ENCODE peak calls at places on chromosomes 1 and 21, in seven cellular contexts. V is IMR-90, R is mesenchymal stem cell, G is mesendoderm, K is H9, Z is neuronal stem cell, E is H1. P is an unnamed sample. For H3K4me1, the result is how much of the 10 kb centered on the place peaks cover.

GRCh38 chr1:66253330-66253921 is 280.5 kb upstream of the SGIP1 start:
- DNase-seq in E (no peak), K (no peak), V (peak), G (peak), Z (peak), R (peak), P (peak)

GRCh38 chr1:28553229-28553930 is 495 bp downstream of the TRNAU1AP start:
- DNase-seq in G (peak), V (peak), R (peak), E (no peak), Z (no peak), K (no peak), P (peak)

GRCh38 chr1:188463919-188464318 is 1635.2 kb downstream of the PLA2G4A start:
- DNase-seq in K (no peak), E (no peak), G (no peak), Z (no peak), R (no peak), V (peak), P (no peak)

GRCh38 chr1:61397915-61398314 is 315.6 kb downstream of the NFIA start:
- DNase-seq in E (no peak), G (no peak), R (peak), K (no peak), V (peak), Z (no peak), P (no peak)

GRCh38 chr1:243345205-243345604 is 89.4 kb downstream of the SDCCAG8 start:
- DNase-seq in E (no peak), G (no peak), V (peak), R (no peak), Z (no peak), K (no peak), P (no peak)

GRCh38 chr1:162696286-162696862 is 64.1 kb downstream of the DDR2 start:
- DNase-seq in G (peak), R (peak), K (peak), V (peak), E (peak), Z (peak), P (no peak)

GRCh38 chr1:183905497-183905896 is 100.6 kb downstream of the RGL1 start:
- DNase-seq in V (no peak), R (no peak), G (no peak), K (no peak), E (no peak), Z (no peak), P (no peak)

GRCh38 chr21:43361493-43362296 is 65.2 kb downstream of the SIK1 start:
- DNase-seq in G (no peak), E (no peak), Z (no peak), K (no peak), V (peak), R (peak), P (no peak)

GRCh38 chr1:205827623-205828022 is 14.6 kb upstream of the SLC41A1 start:
- DNase-seq in R (no peak), G (no peak), E (no peak), K (no peak), V (no peak), Z (no peak), P (no peak)

GRCh38 chr1:3907031-3907534 is 7.0 kb upstream of the C1orf174 start:
- DNase-seq in V (no peak), E (no peak), G (peak), R (no peak), K (no peak), Z (no peak), P (peak)

GRCh38 chr1:174262747-174263241 is 103.5 kb downstream of the RABGAP1L start:
- DNase-seq in R (peak), Z (peak), G (peak), V (peak), E (peak), K (peak), P (peak)

GRCh38 chr1:183023146-183023600 is at the start of gene LAMC1:
- DNase-seq in Z (peak), V (peak), K (peak), E (peak), G (peak), R (peak), P (peak)

GRCh38 chr1:150484431-150484830 is 2.8 kb upstream of the TARS2 start:
- DNase-seq in V (peak), Z (no peak), R (no peak), K (no peak), G (no peak), E (no peak), P (no peak)

GRCh38 chr1:50048791-50049190 is 25.0 kb upstream of the AGBL4 start:
- DNase-seq in R (no peak), V (no peak), G (peak), Z (no peak), E (no peak), K (no peak), P (no peak)

GRCh38 chr1:66985835-66986234 is 61.0 kb downstream of the MIER1 start:
- DNase-seq in R (no peak), K (no peak), V (no peak), Z (no peak), E (no peak), G (no peak), P (no peak)

GRCh38 chr1:116777831-116778830 is 23.9 kb downstream of the CD2 start:
- DNase-seq in Z (no peak), G (no peak), R (peak), V (peak), E (peak), K (no peak), P (no peak)

GRCh38 chr1:222769181-222769580 is 32.2 kb downstream of the FAM177B start:
- DNase-seq in K (no peak), E (no peak), Z (no peak), G (peak), R (no peak), V (no peak), P (no peak)

GRCh38 chr21:14541840-14542495 is 4.1 kb downstream of the SAMSN1 start:
- DNase-seq in Z (no peak), G (no peak), V (no peak), E (no peak), K (no peak), R (no peak), P (peak)

GRCh38 chr1:244010191-244010590 is 40.9 kb upstream of the ZBTB18 start:
- DNase-seq in Z (no peak), V (peak), K (peak), E (no peak), G (peak), R (no peak), P (peak)

GRCh38 chr1:212244441-212244840 is 40.8 kb upstream of the PPP2R5A start:
- DNase-seq in K (no peak), R (no peak), G (no peak), E (no peak), Z (no peak), V (no peak), P (no peak)

GRCh38 chr1:58440696-58441095 is 105.8 kb downstream of the OMA1 start:
- DNase-seq in G (no peak), V (no peak), Z (no peak), E (no peak), K (no peak), R (no peak), P (no peak)

GRCh38 chr1:172394167-172394751 is 26.2 kb upstream of the C1orf105 start:
- DNase-seq in G (no peak), Z (no peak), R (peak), V (peak), E (no peak), K (no peak), P (no peak)

GRCh38 chr1:209080170-209080781 is 503.2 kb upstream of the CAMK1G start:
- DNase-seq in V (no peak), E (no peak), G (peak), R (peak), Z (no peak), K (no peak), P (peak)

GRCh38 chr1:201396859-201397464 is 2.2 kb downstream of the LAD1 start:
- DNase-seq in Z (no peak), V (no peak), K (no peak), R (no peak), E (no peak), G (no peak), P (peak)

GRCh38 chr1:176206006-176206960 is 803 bp downstream of the COP1 start:
- DNase-seq in G (peak), R (peak), K (peak), E (no peak), V (peak), Z (peak), P (peak)

GRCh38 chr1:183967914-183968313 is 69.6 kb downstream of the COLGALT2 start:
- DNase-seq in E (no peak), K (no peak), G (no peak), Z (no peak), V (no peak), R (no peak), P (no peak)

GRCh38 chr1:197572169-197572568 is 203.1 kb downstream of the DENND1B start:
- DNase-seq in G (no peak), K (no peak), E (no peak), R (no peak), Z (no peak), V (no peak), P (no peak)

GRCh38 chr21:15053531-15053930 is 11.3 kb downstream of the NRIP1 start:
- DNase-seq in G (no peak), E (no peak), R (no peak), Z (no peak), V (no peak), K (no peak), P (no peak)

GRCh38 chr1:21490774-21491482 is 18.3 kb upstream of the ALPL start:
- DNase-seq in R (peak), V (peak), Z (no peak), K (peak), E (no peak), G (peak), P (peak)

GRCh38 chr1:151832318-151832984 is 849 bp upstream of the RORC start:
- DNase-seq in K (no peak), R (no peak), G (no peak), Z (no peak), E (no peak), V (peak), P (no peak)

GRCh38 chr21:17622018-17622417 is 9.3 kb upstream of the BTG3 start:
- DNase-seq in V (no peak), Z (no peak), G (no peak), E (no peak), R (no peak), K (no peak), P (no peak)

GRCh38 chr21:25298512-25299491 is 308.5 kb downstream of the MRPL39 start:
- DNase-seq in Z (no peak), R (no peak), K (no peak), G (no peak), V (no peak), E (no peak), P (no peak)

DNA sequence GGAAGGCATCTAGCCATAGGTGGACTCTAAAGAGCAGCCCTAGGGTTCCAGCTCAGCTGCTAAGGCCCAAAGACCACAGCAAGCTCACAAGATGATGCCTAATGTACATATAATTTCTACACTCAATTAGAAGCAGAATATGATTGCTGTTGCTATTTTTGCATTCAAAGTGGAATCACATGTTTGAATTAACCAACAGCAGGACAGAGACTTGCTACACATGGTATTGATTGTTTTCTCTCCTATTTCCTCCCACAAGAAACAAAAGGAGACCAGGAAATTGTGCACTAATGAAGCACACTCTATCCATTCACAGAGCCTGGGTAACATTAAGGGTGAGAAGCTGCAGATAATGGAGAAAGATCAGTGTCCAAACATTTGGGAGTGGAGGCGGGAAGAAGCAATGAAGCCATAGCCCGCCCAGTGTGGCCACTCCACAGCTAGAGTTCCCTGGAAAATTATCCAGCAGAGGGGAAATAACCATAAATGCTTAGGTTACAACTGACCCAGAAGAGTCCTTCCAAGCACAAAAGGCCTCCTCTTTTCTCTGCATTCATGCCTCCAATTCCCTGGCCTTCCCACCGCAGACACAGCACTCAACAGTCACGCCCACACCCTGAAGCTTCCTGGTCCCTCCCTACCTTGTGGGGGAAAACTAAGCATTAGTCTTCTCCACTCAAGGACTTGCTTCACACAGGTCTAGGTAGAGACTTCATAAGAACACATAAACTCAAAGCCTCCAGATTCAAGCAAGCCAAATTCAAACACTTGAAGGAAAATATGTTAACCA is 7.5 kb downstream of the CNN3 start:
- DNase-seq in R (no peak), Z (no peak), G (no peak), E (no peak), V (no peak), K (no peak), P (no peak)
- H3K4me1 ChIP-seq in R (under half), Z (under half), G (under half), E (under half), V (under half), K (under half), P (under half)

GRCh38 chr1:231625975-231626534 is 535 bp upstream of the DISC1 start:
- DNase-seq in E (peak), K (peak), G (peak), R (no peak), V (no peak), Z (no peak), P (no peak)

GRCh38 chr1:231626535-231626950 is at the start of gene DISC1:
- DNase-seq in G (peak), V (peak), R (peak), E (peak), K (peak), Z (peak), P (peak)

GRCh38 chr1:231629132-231629531 is 2.5 kb downstream of the DISC1 start:
- DNase-seq in Z (no peak), V (no peak), G (no peak), R (peak), K (no peak), E (no peak), P (no peak)

GRCh38 chr1:231626951-231627614 is 493 bp downstream of the DISC1 start:
- DNase-seq in R (peak), G (peak), Z (peak), V (peak), K (peak), E (peak), P (peak)

DNA sequence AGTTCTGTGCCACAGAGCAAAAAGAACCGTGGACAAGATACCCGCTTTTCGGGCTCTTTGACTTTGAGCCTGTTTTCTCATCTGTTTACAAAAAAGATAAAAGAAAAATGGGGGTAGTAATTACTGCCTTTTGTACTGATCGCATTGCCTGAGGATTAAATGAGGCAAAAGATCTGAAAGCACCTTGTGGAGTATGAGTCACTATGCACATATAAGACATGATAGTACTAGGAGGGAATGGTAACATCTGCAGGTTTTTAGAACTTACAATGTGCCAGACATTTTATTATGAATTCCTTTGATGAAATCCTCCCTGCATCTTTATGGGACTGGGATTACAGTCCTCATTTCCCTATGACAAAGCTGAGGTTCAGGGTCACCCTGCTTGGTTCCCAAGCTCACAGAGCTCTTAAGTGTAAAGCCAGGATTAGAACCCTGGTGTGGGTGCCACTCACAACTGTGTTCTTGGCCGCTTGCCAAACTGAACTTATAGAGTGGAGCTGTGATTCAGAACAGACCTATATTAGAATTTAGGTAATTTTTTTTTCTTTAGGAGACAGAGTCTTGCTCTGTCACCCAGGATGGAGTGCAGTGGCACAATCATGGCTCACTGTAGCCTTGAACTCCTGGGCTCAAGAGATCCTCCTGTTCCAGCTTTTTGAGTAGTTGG is 1.8 kb downstream of the DISC1 start:
- DNase-seq in Z (no peak), G (no peak), K (no peak), R (peak), V (peak), E (no peak), P (no peak)
- H2AK5ac ChIP-seq in Z (no peak), G (no peak), K (no peak), R (peak), V (no peak), E (no peak), P (no peak)

DNA sequence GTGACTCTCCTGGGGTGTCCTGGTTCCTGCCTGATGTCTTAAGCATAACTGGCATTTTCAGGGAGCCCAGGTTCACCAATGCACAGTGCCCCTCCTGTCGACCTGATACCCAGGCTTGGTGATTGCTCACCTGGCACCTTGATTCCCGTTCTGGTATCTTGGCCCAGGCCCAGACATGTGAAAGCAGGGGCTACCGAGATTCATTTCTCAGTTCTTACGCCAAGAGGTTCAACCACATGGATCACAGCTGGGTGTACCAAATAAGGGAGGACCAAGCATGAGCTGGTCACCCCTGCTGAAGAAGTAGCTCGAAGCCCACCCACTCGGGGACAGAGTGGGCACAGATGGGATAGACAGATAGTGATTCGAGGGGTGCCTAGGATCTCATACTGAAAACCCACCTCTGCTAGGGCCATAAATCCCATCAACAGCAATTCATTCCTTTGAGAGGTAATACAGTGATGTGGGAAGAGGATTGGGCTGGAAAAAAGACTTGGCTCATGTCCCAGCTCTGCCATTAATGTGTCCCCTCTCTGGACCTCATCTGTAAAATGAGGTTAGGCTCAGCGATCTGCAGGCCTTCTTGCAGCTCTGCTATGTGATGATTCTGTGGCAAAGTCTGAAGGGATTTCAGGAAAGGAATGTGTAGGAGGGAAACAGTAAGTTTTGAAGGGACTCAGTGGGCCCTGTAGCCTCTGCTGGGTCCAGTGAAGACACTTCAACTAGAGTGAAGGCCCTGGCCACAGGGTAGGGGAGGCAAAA is 2.7 kb downstream of the EPHX1 start:
- DNase-seq in K (no peak), G (no peak), Z (no peak), V (no peak), E (no peak), R (no peak), P (no peak)
- H3K4me1 ChIP-seq in K (under half), G (under half), Z (under half), V (under half), E (under half), R (under half), P (under half)

DNA sequence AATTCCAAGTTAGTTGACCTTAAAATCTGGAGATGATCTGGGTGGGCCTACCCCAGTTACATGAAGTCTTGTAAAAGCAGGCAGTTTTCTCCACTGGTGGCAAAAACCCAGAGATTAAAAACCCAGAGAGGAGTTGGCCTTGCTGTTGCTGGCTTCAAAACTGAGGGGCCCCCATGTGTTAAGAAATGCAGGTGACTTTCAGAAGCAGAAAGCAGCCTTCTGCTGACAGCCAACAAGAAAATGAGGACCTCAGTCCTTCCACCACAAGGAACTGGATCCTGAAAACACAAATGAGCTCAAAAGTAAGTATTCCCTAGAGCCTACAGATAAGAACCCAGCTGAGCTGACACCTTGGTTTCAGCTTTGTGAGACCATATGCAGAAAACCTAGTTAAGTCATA is 343.7 kb upstream of the ZRANB2 start:
- DNase-seq in K (no peak), G (peak), R (no peak), V (no peak), E (no peak), Z (no peak), P (no peak)
- H2AK5ac ChIP-seq in K (no peak), G (no peak), R (no peak), V (no peak), E (no peak), Z (no peak), P (no peak)

GRCh38 chr1:220121791-220122530 is 28.0 kb downstream of the IARS2 start:
- DNase-seq in Z (no peak), E (no peak), R (no peak), G (no peak), K (no peak), V (no peak), P (no peak)
- H3K4me1 ChIP-seq in Z (under half), E (under half), R (under half), G (under half), K (under half), V (under half), P (under half)

GRCh38 chr1:232192781-232193450 is 437.0 kb downstream of the SIPA1L2 start:
- DNase-seq in R (peak), G (no peak), V (peak), K (no peak), Z (no peak), E (no peak), P (no peak)

GRCh38 chr1:232193451-232193783 is 436.5 kb downstream of the SIPA1L2 start:
- DNase-seq in E (no peak), K (no peak), V (no peak), R (no peak), G (no peak), Z (no peak), P (no peak)

GRCh38 chr1:232191560-232191959 is 438.4 kb downstream of the SIPA1L2 start:
- DNase-seq in R (no peak), E (no peak), V (no peak), K (no peak), G (no peak), Z (no peak), P (no peak)

GRCh38 chr1:232201024-232201423 is 428.9 kb downstream of the SIPA1L2 start:
- DNase-seq in Z (no peak), E (no peak), V (no peak), R (no peak), K (no peak), G (no peak), P (no peak)

GRCh38 chr1:232196042-232196441 is 433.9 kb downstream of the SIPA1L2 start:
- DNase-seq in V (peak), K (no peak), G (no peak), R (peak), E (no peak), Z (no peak), P (no peak)
- H2AK5ac ChIP-seq in V (no peak), K (no peak), G (no peak), R (no peak), E (no peak), Z (no peak), P (no peak)

P was measured in trophoblast cell.